ENCODE peak calls at places on chromosomes 4 and X, in eight cellular contexts. One of them, this sample, is unnamed.

GRCh38 chr4:60201052-60201673 is 999.0 kb upstream of the ADGRL3 start:
- DNase-seq in fibroblast of lung: peak
- DNase-seq in stomach: peak
- DNase-seq in heart right ventricle: peak
- DNase-seq in cardiac muscle cell: peak
- DNase-seq in mammary epithelial cell: peak
- DNase-seq in IMR-90: peak
- DNase-seq in hepatocyte: peak
- DNase-seq in this sample: peak

GRCh38 chr4:140266958-140267568 is 106.4 kb upstream of the SCOC start:
- DNase-seq in mammary epithelial cell: no peak
- DNase-seq in cardiac muscle cell: no peak
- DNase-seq in heart right ventricle: no peak
- DNase-seq in hepatocyte: no peak
- DNase-seq in stomach: no peak
- DNase-seq in fibroblast of lung: peak
- DNase-seq in IMR-90: peak
- DNase-seq in this sample: no peak

GRCh38 chrX:71251456-71251973 is 2.4 kb downstream of the ZMYM3 start:
- DNase-seq in IMR-90: no peak
- DNase-seq in mammary epithelial cell: no peak
- DNase-seq in stomach: no peak
- DNase-seq in cardiac muscle cell: no peak
- DNase-seq in heart right ventricle: no peak
- DNase-seq in hepatocyte: no peak
- DNase-seq in fibroblast of lung: no peak
- DNase-seq in this sample: no peak

GRCh38 chr4:186449954-186450353 is 105.4 kb downstream of the MTNR1A start:
- DNase-seq in heart right ventricle: no peak
- DNase-seq in mammary epithelial cell: no peak
- DNase-seq in fibroblast of lung: no peak
- DNase-seq in hepatocyte: no peak
- DNase-seq in stomach: no peak
- DNase-seq in cardiac muscle cell: no peak
- DNase-seq in IMR-90: no peak
- DNase-seq in this sample: no peak

GRCh38 chr4:24055623-24056022 is 165.8 kb upstream of the PPARGC1A start:
- DNase-seq in hepatocyte: no peak
- DNase-seq in cardiac muscle cell: no peak
- DNase-seq in IMR-90: no peak
- DNase-seq in fibroblast of lung: no peak
- DNase-seq in mammary epithelial cell: no peak
- DNase-seq in stomach: peak
- DNase-seq in heart right ventricle: no peak
- DNase-seq in this sample: no peak

GRCh38 chr4:159777689-159778088 is 674.8 kb downstream of the RAPGEF2 start:
- DNase-seq in cardiac muscle cell: no peak
- DNase-seq in fibroblast of lung: no peak
- DNase-seq in hepatocyte: no peak
- DNase-seq in heart right ventricle: no peak
- DNase-seq in stomach: no peak
- DNase-seq in IMR-90: no peak
- DNase-seq in mammary epithelial cell: no peak
- DNase-seq in this sample: no peak

GRCh38 chr4:42364654-42365053 is 32.6 kb upstream of the SHISA3 start:
- DNase-seq in hepatocyte: no peak
- DNase-seq in heart right ventricle: no peak
- DNase-seq in cardiac muscle cell: no peak
- DNase-seq in stomach: no peak
- DNase-seq in fibroblast of lung: no peak
- DNase-seq in mammary epithelial cell: no peak
- DNase-seq in IMR-90: no peak
- DNase-seq in this sample: no peak

GRCh38 chr4:3683744-3684421 is 82.3 kb upstream of the ADRA2C start:
- DNase-seq in mammary epithelial cell: no peak
- DNase-seq in fibroblast of lung: no peak
- DNase-seq in cardiac muscle cell: no peak
- DNase-seq in stomach: no peak
- DNase-seq in hepatocyte: no peak
- DNase-seq in heart right ventricle: no peak
- DNase-seq in IMR-90: no peak
- DNase-seq in this sample: no peak

GRCh38 chr4:176383273-176384077 is 63.7 kb downstream of the SPCS3 start:
- DNase-seq in cardiac muscle cell: peak
- DNase-seq in stomach: no peak
- DNase-seq in heart right ventricle: peak
- DNase-seq in fibroblast of lung: peak
- DNase-seq in mammary epithelial cell: peak
- DNase-seq in hepatocyte: no peak
- DNase-seq in IMR-90: peak
- DNase-seq in this sample: no peak

GRCh38 chr4:125388653-125389052 is 73.9 kb downstream of the FAT4 start:
- DNase-seq in fibroblast of lung: peak
- DNase-seq in cardiac muscle cell: peak
- DNase-seq in stomach: no peak
- DNase-seq in mammary epithelial cell: peak
- DNase-seq in heart right ventricle: no peak
- DNase-seq in hepatocyte: no peak
- DNase-seq in IMR-90: peak
- DNase-seq in this sample: no peak

GRCh38 chr4:4853371-4853823 is 6.1 kb upstream of the MSX1 start:
- DNase-seq in cardiac muscle cell: no peak
- DNase-seq in mammary epithelial cell: no peak
- DNase-seq in fibroblast of lung: no peak
- DNase-seq in IMR-90: no peak
- DNase-seq in stomach: no peak
- DNase-seq in heart right ventricle: no peak
- DNase-seq in hepatocyte: no peak
- DNase-seq in this sample: no peak

GRCh38 chr4:186749611-186750281 is 26.1 kb upstream of the FAT1 start:
- DNase-seq in heart right ventricle: no peak
- DNase-seq in stomach: no peak
- DNase-seq in hepatocyte: no peak
- DNase-seq in fibroblast of lung: no peak
- DNase-seq in IMR-90: no peak
- DNase-seq in cardiac muscle cell: no peak
- DNase-seq in mammary epithelial cell: no peak
- DNase-seq in this sample: no peak

GRCh38 chr4:24743931-24744330 is 51.4 kb upstream of the SOD3 start:
- DNase-seq in IMR-90: peak
- DNase-seq in cardiac muscle cell: peak
- DNase-seq in stomach: no peak
- DNase-seq in hepatocyte: peak
- DNase-seq in mammary epithelial cell: no peak
- DNase-seq in heart right ventricle: no peak
- DNase-seq in fibroblast of lung: no peak
- DNase-seq in this sample: no peak

GRCh38 chrX:13414006-13414647 is 94.3 kb upstream of the ATXN3L start:
- DNase-seq in mammary epithelial cell: no peak
- DNase-seq in hepatocyte: no peak
- DNase-seq in fibroblast of lung: no peak
- DNase-seq in cardiac muscle cell: no peak
- DNase-seq in IMR-90: no peak
- DNase-seq in heart right ventricle: no peak
- DNase-seq in stomach: no peak
- DNase-seq in this sample: no peak

DNA sequence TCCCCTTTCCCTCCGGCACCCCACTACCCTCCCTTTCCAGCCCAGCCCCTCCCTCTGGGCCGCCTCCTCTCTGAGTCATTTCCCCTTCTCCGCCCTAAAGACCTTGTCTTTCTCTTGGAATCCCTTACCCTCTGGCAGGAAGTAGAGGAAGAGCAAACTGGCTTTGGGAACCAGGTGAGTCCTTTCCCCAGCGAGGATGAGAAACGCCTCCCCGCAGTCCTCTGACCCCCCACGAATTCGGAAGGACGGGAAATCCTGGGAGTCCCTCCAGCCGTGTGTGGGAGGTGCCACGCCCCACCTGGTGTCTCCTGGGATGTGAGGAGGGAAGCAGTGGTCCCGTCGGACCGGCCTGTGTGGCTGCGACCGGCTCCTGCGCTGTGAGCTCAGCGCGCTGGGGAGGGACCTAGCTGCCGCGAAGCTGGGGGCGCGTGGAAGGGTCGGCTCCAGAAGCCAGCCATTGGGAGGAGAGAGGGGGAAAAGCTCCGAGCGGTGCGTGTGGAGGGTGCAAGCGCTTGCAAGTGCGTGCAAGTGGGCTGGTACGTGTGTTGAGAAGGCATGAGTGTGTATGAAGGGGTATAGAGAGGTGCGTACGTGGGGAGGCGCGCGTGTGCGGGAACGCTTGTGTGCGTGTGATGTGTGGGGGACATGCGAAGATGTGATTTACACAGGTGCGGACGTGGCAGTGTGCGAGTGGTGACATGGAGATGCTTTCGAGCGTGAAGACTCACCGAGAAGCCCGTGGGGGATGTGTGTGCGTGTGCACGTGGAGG is 46.3 kb downstream of the TEX13B start:
- DNase-seq in stomach: no peak
- DNase-seq in hepatocyte: peak
- DNase-seq in cardiac muscle cell: peak
- DNase-seq in heart right ventricle: peak
- DNase-seq in IMR-90: no peak
- DNase-seq in fibroblast of lung: peak
- DNase-seq in mammary epithelial cell: peak
- DNase-seq in this sample: no peak
- H3K4me3 ChIP-seq in stomach: peak
- H3K4me3 ChIP-seq in hepatocyte: no peak
- H3K4me3 ChIP-seq in cardiac muscle cell: peak
- H3K4me3 ChIP-seq in heart right ventricle: peak
- H3K4me3 ChIP-seq in IMR-90: no peak
- H3K4me3 ChIP-seq in fibroblast of lung: peak
- H3K4me3 ChIP-seq in mammary epithelial cell: peak
- H3K4me3 ChIP-seq in this sample: peak

GRCh38 chrX:108126661-108127060 is 35.1 kb downstream of the ATG4A start:
- DNase-seq in IMR-90: peak
- DNase-seq in stomach: no peak
- DNase-seq in mammary epithelial cell: no peak
- DNase-seq in cardiac muscle cell: peak
- DNase-seq in hepatocyte: no peak
- DNase-seq in heart right ventricle: no peak
- DNase-seq in fibroblast of lung: peak
- DNase-seq in this sample: no peak

GRCh38 chrX:108134724-108135123 is 43.1 kb downstream of the ATG4A start:
- DNase-seq in stomach: no peak
- DNase-seq in hepatocyte: no peak
- DNase-seq in cardiac muscle cell: no peak
- DNase-seq in IMR-90: no peak
- DNase-seq in mammary epithelial cell: no peak
- DNase-seq in heart right ventricle: no peak
- DNase-seq in fibroblast of lung: no peak
- DNase-seq in this sample: no peak

GRCh38 chrX:108131471-108131870 is 39.9 kb downstream of the ATG4A start:
- DNase-seq in hepatocyte: no peak
- DNase-seq in cardiac muscle cell: peak
- DNase-seq in heart right ventricle: peak
- DNase-seq in stomach: no peak
- DNase-seq in mammary epithelial cell: no peak
- DNase-seq in fibroblast of lung: no peak
- DNase-seq in IMR-90: peak
- DNase-seq in this sample: no peak

GRCh38 chrX:108130889-108131288 is 39.3 kb downstream of the ATG4A start:
- DNase-seq in cardiac muscle cell: no peak
- DNase-seq in fibroblast of lung: no peak
- DNase-seq in heart right ventricle: no peak
- DNase-seq in hepatocyte: no peak
- DNase-seq in IMR-90: no peak
- DNase-seq in mammary epithelial cell: no peak
- DNase-seq in stomach: no peak
- DNase-seq in this sample: no peak

DNA sequence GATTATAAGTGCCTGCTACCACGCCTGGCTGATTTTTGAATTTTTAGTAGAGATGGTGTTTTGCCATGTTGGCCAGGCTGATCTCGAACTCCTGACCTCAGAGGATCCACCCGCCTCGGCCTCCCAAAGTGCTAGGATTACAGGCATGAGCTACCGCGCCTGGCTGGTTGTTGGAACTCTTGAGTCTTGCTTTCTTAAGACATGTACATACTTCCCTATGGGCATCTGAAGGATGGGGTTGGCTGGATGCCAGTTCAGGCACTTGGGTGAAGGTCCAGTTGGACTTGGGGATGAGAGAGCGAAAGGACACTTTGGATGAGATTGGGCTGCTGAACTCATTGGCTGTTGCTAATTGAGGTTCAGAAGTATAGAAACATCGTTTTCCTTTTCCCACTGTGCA is 40.5 kb downstream of the ATG4A start:
- DNase-seq in mammary epithelial cell: no peak
- DNase-seq in IMR-90: no peak
- DNase-seq in fibroblast of lung: no peak
- DNase-seq in heart right ventricle: no peak
- DNase-seq in hepatocyte: no peak
- DNase-seq in stomach: no peak
- DNase-seq in cardiac muscle cell: no peak
- DNase-seq in this sample: no peak
- H3K27ac ChIP-seq in mammary epithelial cell: no peak
- H3K27ac ChIP-seq in IMR-90: no peak
- H3K27ac ChIP-seq in fibroblast of lung: no peak
- H3K27ac ChIP-seq in heart right ventricle: peak
- H3K27ac ChIP-seq in hepatocyte: no peak
- H3K27ac ChIP-seq in stomach: no peak
- H3K27ac ChIP-seq in cardiac muscle cell: no peak
- H3K27ac ChIP-seq in this sample: no peak

DNA sequence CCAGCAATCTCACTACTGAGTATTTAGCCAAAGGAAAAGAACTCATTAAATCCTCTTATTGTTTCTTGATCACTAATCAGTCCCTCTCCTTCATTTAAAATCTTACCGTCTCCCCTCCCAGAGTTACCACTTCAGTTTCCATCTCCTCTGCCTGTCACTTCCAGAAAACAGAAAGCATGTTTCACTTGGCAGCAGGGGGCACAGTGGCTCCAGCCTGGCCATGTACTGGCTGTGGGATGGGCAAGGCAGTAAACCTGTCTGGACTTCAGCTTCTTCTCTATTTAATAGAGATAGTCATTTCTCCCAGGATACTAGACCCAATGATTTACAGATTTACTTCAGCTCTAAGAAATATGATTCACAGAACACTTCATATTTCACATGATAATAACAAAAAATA is 63.2 kb downstream of the CD40LG start:
- DNase-seq in fibroblast of lung: peak
- DNase-seq in heart right ventricle: peak
- DNase-seq in stomach: peak
- DNase-seq in IMR-90: peak
- DNase-seq in hepatocyte: peak
- DNase-seq in mammary epithelial cell: peak
- DNase-seq in cardiac muscle cell: peak
- DNase-seq in this sample: peak
- TF ChIP-seq CTCF in fibroblast of lung: peak
- TF ChIP-seq CTCF in heart right ventricle: peak
- TF ChIP-seq CTCF in stomach: peak
- TF ChIP-seq CTCF in IMR-90: peak
- TF ChIP-seq CTCF in hepatocyte: peak
- TF ChIP-seq CTCF in mammary epithelial cell: peak
- TF ChIP-seq CTCF in cardiac muscle cell: peak
- TF ChIP-seq CTCF in this sample: peak

DNA sequence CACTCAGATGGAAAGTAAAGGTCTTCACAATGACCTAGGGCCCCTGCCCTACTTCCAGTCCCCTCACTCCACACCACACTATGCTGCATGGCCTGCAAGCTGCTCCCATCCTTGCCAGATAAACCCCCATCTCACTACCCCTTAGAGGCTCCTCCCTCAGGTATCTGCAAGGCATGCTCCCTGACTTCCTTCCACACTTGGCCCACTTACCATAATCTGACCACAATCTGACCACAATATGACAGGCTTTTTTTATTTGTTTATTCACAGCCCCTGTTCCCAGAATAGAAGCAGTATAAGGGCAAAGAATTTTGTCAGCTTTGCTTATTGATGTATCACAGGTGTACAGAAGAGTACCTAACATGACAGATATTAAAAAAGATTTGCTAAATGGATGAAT is 124.7 kb downstream of the CAMK2D start:
- DNase-seq in stomach: no peak
- DNase-seq in mammary epithelial cell: peak
- DNase-seq in heart right ventricle: no peak
- DNase-seq in fibroblast of lung: peak
- DNase-seq in cardiac muscle cell: peak
- DNase-seq in hepatocyte: no peak
- DNase-seq in IMR-90: peak
- DNase-seq in this sample: no peak
- H3K4me3 ChIP-seq in stomach: no peak
- H3K4me3 ChIP-seq in mammary epithelial cell: no peak
- H3K4me3 ChIP-seq in heart right ventricle: no peak
- H3K4me3 ChIP-seq in fibroblast of lung: no peak
- H3K4me3 ChIP-seq in cardiac muscle cell: no peak
- H3K4me3 ChIP-seq in hepatocyte: no peak
- H3K4me3 ChIP-seq in IMR-90: no peak
- H3K4me3 ChIP-seq in this sample: no peak

This sample was measured in dorsolateral prefrontal cortex.